ENCODE peak calls at places on chromosomes 5 and 9, in four cellular contexts. Z is GM13977, X is GM18507, T is NCI-H1092. L is an unnamed sample.

GRCh38 chr5:137336161-137336560 is 163.0 kb downstream of the SPOCK1 start:
- DNase-seq in Z (no peak), X (no peak), T (no peak), L (no peak)

GRCh38 chr9:137045294-137046093 is 483 bp downstream of the NPDC1 start:
- DNase-seq in Z (no peak), X (no peak), T (no peak), L (no peak)

GRCh38 chr5:177550120-177550519 is 4.2 kb downstream of the FAM193B start:
- DNase-seq in Z (no peak), X (no peak), T (no peak), L (no peak)

GRCh38 chr5:55691265-55692105 is 20.6 kb downstream of the SLC38A9 start:
- DNase-seq in Z (peak), X (no peak), T (peak), L (no peak)

GRCh38 chr5:76083555-76084495 is 642 bp downstream of the SV2C start:
- DNase-seq in Z (peak), X (no peak), T (no peak), L (peak)

GRCh38 chr5:112686675-112687074 is 51.0 kb upstream of the APC start:
- DNase-seq in Z (no peak), X (no peak), T (no peak), L (no peak)

GRCh38 chr5:57417320-57417719 is 65.3 kb downstream of the ACTBL2 start:
- DNase-seq in Z (no peak), X (no peak), T (no peak), L (no peak)

GRCh38 chr9:127968717-127969383 is 11.9 kb downstream of the EEIG1 start:
- DNase-seq in Z (no peak), X (no peak), T (peak), L (no peak)

GRCh38 chr9:114413909-114414308 is 26.1 kb upstream of the AKNA start:
- DNase-seq in Z (no peak), X (no peak), T (no peak), L (no peak)

GRCh38 chr5:125584119-125584518 is 837.7 kb upstream of the ZNF608 start:
- DNase-seq in Z (no peak), X (no peak), T (no peak), L (no peak)

GRCh38 chr5:106435185-106435584 is 1235.6 kb downstream of the EFNA5 start:
- DNase-seq in Z (no peak), X (no peak), T (no peak), L (no peak)

GRCh38 chr9:125631391-125632085 is 75.5 kb downstream of the MAPKAP1 start:
- DNase-seq in Z (peak), X (no peak), T (peak), L (no peak)

GRCh38 chr5:926416-927171 is 33.9 kb downstream of the TRIP13 start:
- DNase-seq in Z (peak), X (peak), T (peak), L (peak)

GRCh38 chr9:118609355-118610044 is 759.7 kb downstream of the BRINP1 start:
- DNase-seq in Z (no peak), X (no peak), T (no peak), L (no peak)

GRCh38 chr5:135039526-135040296 is 5.7 kb upstream of the PITX1 start:
- DNase-seq in Z (no peak), X (no peak), T (no peak), L (no peak)

GRCh38 chr5:108260105-108260857 is 121.6 kb downstream of the FBXL17 start:
- DNase-seq in Z (peak), X (peak), T (peak), L (peak)

GRCh38 chr5:7960142-7960541 is 91.2 kb downstream of the MTRR start:
- DNase-seq in Z (no peak), X (no peak), T (no peak), L (no peak)

GRCh38 chr5:131393498-131393968 is 129.7 kb downstream of the CDC42SE2 start:
- DNase-seq in Z (no peak), X (no peak), T (no peak), L (no peak)

GRCh38 chr5:143664623-143665022 is 147.3 kb upstream of the HMHB1 start:
- DNase-seq in Z (no peak), X (no peak), T (no peak), L (no peak)

GRCh38 chr5:128279345-128279744 is 195.8 kb downstream of the SLC12A2 start:
- DNase-seq in Z (no peak), X (no peak), T (no peak), L (no peak)

GRCh38 chr5:56550227-56550626 is 265.1 kb upstream of the MAP3K1 start:
- DNase-seq in Z (no peak), X (no peak), T (no peak), L (no peak)

GRCh38 chr5:76710991-76711390 is 4.9 kb upstream of the F2R start:
- DNase-seq in Z (no peak), X (no peak), T (no peak), L (no peak)

GRCh38 chr5:163585206-163585605 is 79.8 kb downstream of the MAT2B start:
- DNase-seq in Z (no peak), X (no peak), T (no peak), L (no peak)

GRCh38 chr9:131676431-131676972 is 63.4 kb downstream of the RAPGEF1 start:
- DNase-seq in Z (no peak), X (no peak), T (no peak), L (no peak)

GRCh38 chr5:35284364-35284763 is 54.1 kb upstream of the PRLR start:
- DNase-seq in Z (no peak), X (no peak), T (no peak), L (no peak)

GRCh38 chr5:556909-557441 is 32.7 kb upstream of the SLC9A3 start:
- DNase-seq in Z (no peak), X (no peak), T (no peak), L (no peak)

GRCh38 chr9:26888271-26888670 is 4.3 kb downstream of the CAAP1 start:
- DNase-seq in Z (no peak), X (no peak), T (no peak), L (no peak)

GRCh38 chr9:133914483-133915342 is 77.4 kb downstream of the VAV2 start:
- DNase-seq in Z (no peak), X (no peak), T (no peak), L (no peak)

GRCh38 chr9:16964228-16964627 is 93.8 kb upstream of the BNC2 start:
- DNase-seq in Z (no peak), X (no peak), T (no peak), L (no peak)

GRCh38 chr9:18347381-18348084 is 126.4 kb upstream of the ADAMTSL1 start:
- DNase-seq in Z (no peak), X (no peak), T (no peak), L (no peak)

GRCh38 chr5:58198330-58198729 is 261.6 kb downstream of the PLK2 start:
- DNase-seq in Z (no peak), X (no peak), T (no peak), L (no peak)

GRCh38 chr9:89940625-89941024 is 335.8 kb downstream of the GADD45G start:
- DNase-seq in Z (no peak), X (no peak), T (no peak), L (no peak)

GRCh38 chr5:26649000-26649399 is 389.4 kb downstream of the CDH9 start:
- DNase-seq in Z (no peak), X (no peak), T (no peak), L (no peak)

GRCh38 chr9:87606921-87607521 is 109.4 kb downstream of the DAPK1 start:
- DNase-seq in Z (no peak), X (no peak), T (no peak), L (no peak)

GRCh38 chr5:119524461-119524860 is 72.2 kb downstream of the HSD17B4 start:
- DNase-seq in Z (no peak), X (no peak), T (no peak), L (no peak)

GRCh38 chr5:173047838-173048105 is 8.4 kb upstream of the CREBRF start:
- DNase-seq in Z (no peak), X (no peak), T (no peak), L (no peak)

GRCh38 chr5:124663101-124663506 is 83.3 kb downstream of the ZNF608 start:
- DNase-seq in Z (no peak), X (no peak), T (no peak), L (no peak)

GRCh38 chr9:23426144-23426543 is 399.9 kb downstream of the ELAVL2 start:
- DNase-seq in Z (no peak), X (no peak), T (no peak), L (no peak)

GRCh38 chr9:134770972-134771971 is 109.3 kb upstream of the FCN2 start:
- DNase-seq in Z (peak), X (peak), T (no peak), L (peak)

GRCh38 chr5:75389430-75389829 is 52.4 kb downstream of the HMGCR start:
- DNase-seq in Z (no peak), X (no peak), T (no peak), L (no peak)